ENCODE peak calls at places on chromosomes 11 and 22, in ten cellular contexts. One of them, this sample, is unnamed.

GRCh38 chr11:15268598-15268997 is 153.9 kb downstream of the INSC start:
- DNase-seq in RCC 7860: no peak
- DNase-seq in cardiac muscle cell: no peak
- DNase-seq in AG04449: no peak
- DNase-seq in mesothelial cell of epicardium: no peak
- DNase-seq in activated CD4-positive, alpha-beta T cell treated with anti-CD3 and anti-CD28 coated beads for 48 hours: no peak
- DNase-seq in head of caudate nucleus: no peak
- DNase-seq in activated CD8-positive, alpha-beta memory T cell treated with anti-CD3 and anti-CD28 coated beads, Interleukin-2, amount 50 U/mL, for 48 hours: no peak
- DNase-seq in cerebellum: no peak
- DNase-seq in stimulated activated CD4-positive, alpha-beta T cell treated with anti-CD3 and anti-CD28 coated beads, Interleukin-1b, Interleukin-23, amount 100 ng/mL, for 1 hour: no peak
- DNase-seq in this sample: no peak

GRCh38 chr22:37425800-37426531 is 1.3 kb downstream of the ELFN2 start:
- DNase-seq in AG04449: no peak
- DNase-seq in activated CD8-positive, alpha-beta memory T cell treated with anti-CD3 and anti-CD28 coated beads, Interleukin-2, amount 50 U/mL, for 48 hours: no peak
- DNase-seq in mesothelial cell of epicardium: no peak
- DNase-seq in RCC 7860: peak; percentile 13
- DNase-seq in stimulated activated CD4-positive, alpha-beta T cell treated with anti-CD3 and anti-CD28 coated beads, Interleukin-1b, Interleukin-23, amount 100 ng/mL, for 1 hour: no peak
- DNase-seq in cardiac muscle cell: no peak
- DNase-seq in activated CD4-positive, alpha-beta T cell treated with anti-CD3 and anti-CD28 coated beads for 48 hours: no peak
- DNase-seq in cerebellum: no peak
- DNase-seq in head of caudate nucleus: no peak
- DNase-seq in this sample: no peak

GRCh38 chr22:30210235-30210831 is 36.2 kb downstream of the LIF start:
- DNase-seq in stimulated activated CD4-positive, alpha-beta T cell treated with anti-CD3 and anti-CD28 coated beads, Interleukin-1b, Interleukin-23, amount 100 ng/mL, for 1 hour: no peak
- DNase-seq in head of caudate nucleus: peak; percentile 71
- DNase-seq in cerebellum: no peak
- DNase-seq in RCC 7860: peak; percentile 94
- DNase-seq in activated CD8-positive, alpha-beta memory T cell treated with anti-CD3 and anti-CD28 coated beads, Interleukin-2, amount 50 U/mL, for 48 hours: no peak
- DNase-seq in mesothelial cell of epicardium: no peak
- DNase-seq in cardiac muscle cell: peak; percentile 84
- DNase-seq in AG04449: no peak
- DNase-seq in activated CD4-positive, alpha-beta T cell treated with anti-CD3 and anti-CD28 coated beads for 48 hours: no peak
- DNase-seq in this sample: peak; percentile 77

GRCh38 chr11:128405693-128406364 is 181.5 kb downstream of the ETS1 start:
- DNase-seq in stimulated activated CD4-positive, alpha-beta T cell treated with anti-CD3 and anti-CD28 coated beads, Interleukin-1b, Interleukin-23, amount 100 ng/mL, for 1 hour: no peak
- DNase-seq in AG04449: no peak
- DNase-seq in activated CD8-positive, alpha-beta memory T cell treated with anti-CD3 and anti-CD28 coated beads, Interleukin-2, amount 50 U/mL, for 48 hours: no peak
- DNase-seq in RCC 7860: no peak
- DNase-seq in head of caudate nucleus: no peak
- DNase-seq in activated CD4-positive, alpha-beta T cell treated with anti-CD3 and anti-CD28 coated beads for 48 hours: no peak
- DNase-seq in cardiac muscle cell: peak; percentile 42
- DNase-seq in cerebellum: no peak
- DNase-seq in mesothelial cell of epicardium: no peak
- DNase-seq in this sample: no peak

GRCh38 chr11:76629853-76630599 is 40.5 kb downstream of the LRRC32 start:
- DNase-seq in cerebellum: no peak
- DNase-seq in activated CD4-positive, alpha-beta T cell treated with anti-CD3 and anti-CD28 coated beads for 48 hours: peak; percentile 22
- DNase-seq in cardiac muscle cell: peak; percentile 84
- DNase-seq in head of caudate nucleus: no peak
- DNase-seq in AG04449: no peak
- DNase-seq in RCC 7860: no peak
- DNase-seq in activated CD8-positive, alpha-beta memory T cell treated with anti-CD3 and anti-CD28 coated beads, Interleukin-2, amount 50 U/mL, for 48 hours: no peak
- DNase-seq in stimulated activated CD4-positive, alpha-beta T cell treated with anti-CD3 and anti-CD28 coated beads, Interleukin-1b, Interleukin-23, amount 100 ng/mL, for 1 hour: no peak
- DNase-seq in mesothelial cell of epicardium: no peak
- DNase-seq in this sample: peak; percentile 81

GRCh38 chr22:48695251-48695650 is 1132.4 kb downstream of the BRD1 start:
- DNase-seq in mesothelial cell of epicardium: no peak
- DNase-seq in cardiac muscle cell: no peak
- DNase-seq in stimulated activated CD4-positive, alpha-beta T cell treated with anti-CD3 and anti-CD28 coated beads, Interleukin-1b, Interleukin-23, amount 100 ng/mL, for 1 hour: no peak
- DNase-seq in activated CD8-positive, alpha-beta memory T cell treated with anti-CD3 and anti-CD28 coated beads, Interleukin-2, amount 50 U/mL, for 48 hours: no peak
- DNase-seq in activated CD4-positive, alpha-beta T cell treated with anti-CD3 and anti-CD28 coated beads for 48 hours: no peak
- DNase-seq in head of caudate nucleus: no peak
- DNase-seq in RCC 7860: no peak
- DNase-seq in AG04449: peak; percentile 29
- DNase-seq in cerebellum: no peak
- DNase-seq in this sample: no peak

GRCh38 chr11:6667733-6668374 is 12.2 kb upstream of the DCHS1 start:
- DNase-seq in activated CD8-positive, alpha-beta memory T cell treated with anti-CD3 and anti-CD28 coated beads, Interleukin-2, amount 50 U/mL, for 48 hours: no peak
- DNase-seq in activated CD4-positive, alpha-beta T cell treated with anti-CD3 and anti-CD28 coated beads for 48 hours: no peak
- DNase-seq in RCC 7860: no peak
- DNase-seq in cardiac muscle cell: peak; percentile 64
- DNase-seq in cerebellum: no peak
- DNase-seq in stimulated activated CD4-positive, alpha-beta T cell treated with anti-CD3 and anti-CD28 coated beads, Interleukin-1b, Interleukin-23, amount 100 ng/mL, for 1 hour: no peak
- DNase-seq in mesothelial cell of epicardium: no peak
- DNase-seq in head of caudate nucleus: no peak
- DNase-seq in AG04449: no peak
- DNase-seq in this sample: no peak

GRCh38 chr11:110527146-110527545 is 97.4 kb downstream of the FDX1 start:
- DNase-seq in activated CD8-positive, alpha-beta memory T cell treated with anti-CD3 and anti-CD28 coated beads, Interleukin-2, amount 50 U/mL, for 48 hours: no peak
- DNase-seq in activated CD4-positive, alpha-beta T cell treated with anti-CD3 and anti-CD28 coated beads for 48 hours: no peak
- DNase-seq in cardiac muscle cell: peak; percentile 25
- DNase-seq in head of caudate nucleus: no peak
- DNase-seq in RCC 7860: no peak
- DNase-seq in cerebellum: no peak
- DNase-seq in mesothelial cell of epicardium: no peak
- DNase-seq in AG04449: no peak
- DNase-seq in stimulated activated CD4-positive, alpha-beta T cell treated with anti-CD3 and anti-CD28 coated beads, Interleukin-1b, Interleukin-23, amount 100 ng/mL, for 1 hour: no peak
- DNase-seq in this sample: no peak

GRCh38 chr22:31344369-31345330 is 1.5 kb downstream of the PATZ1 start:
- DNase-seq in cardiac muscle cell: peak; percentile 59
- DNase-seq in cerebellum: no peak
- DNase-seq in activated CD4-positive, alpha-beta T cell treated with anti-CD3 and anti-CD28 coated beads for 48 hours: peak; percentile 40
- DNase-seq in AG04449: no peak
- DNase-seq in mesothelial cell of epicardium: no peak
- DNase-seq in stimulated activated CD4-positive, alpha-beta T cell treated with anti-CD3 and anti-CD28 coated beads, Interleukin-1b, Interleukin-23, amount 100 ng/mL, for 1 hour: no peak
- DNase-seq in activated CD8-positive, alpha-beta memory T cell treated with anti-CD3 and anti-CD28 coated beads, Interleukin-2, amount 50 U/mL, for 48 hours: peak; percentile 74
- DNase-seq in head of caudate nucleus: no peak
- DNase-seq in RCC 7860: no peak
- DNase-seq in this sample: no peak

GRCh38 chr11:92969634-92970347 is at the start of gene MTNR1B:
- DNase-seq in mesothelial cell of epicardium: no peak
- DNase-seq in cerebellum: no peak
- DNase-seq in cardiac muscle cell: no peak
- DNase-seq in stimulated activated CD4-positive, alpha-beta T cell treated with anti-CD3 and anti-CD28 coated beads, Interleukin-1b, Interleukin-23, amount 100 ng/mL, for 1 hour: no peak
- DNase-seq in RCC 7860: no peak
- DNase-seq in AG04449: no peak
- DNase-seq in activated CD8-positive, alpha-beta memory T cell treated with anti-CD3 and anti-CD28 coated beads, Interleukin-2, amount 50 U/mL, for 48 hours: no peak
- DNase-seq in activated CD4-positive, alpha-beta T cell treated with anti-CD3 and anti-CD28 coated beads for 48 hours: no peak
- DNase-seq in head of caudate nucleus: no peak
- DNase-seq in this sample: no peak

GRCh38 chr11:27312110-27312509 is 50.9 kb downstream of the CCDC34 start:
- DNase-seq in cerebellum: no peak
- DNase-seq in activated CD4-positive, alpha-beta T cell treated with anti-CD3 and anti-CD28 coated beads for 48 hours: no peak
- DNase-seq in stimulated activated CD4-positive, alpha-beta T cell treated with anti-CD3 and anti-CD28 coated beads, Interleukin-1b, Interleukin-23, amount 100 ng/mL, for 1 hour: no peak
- DNase-seq in activated CD8-positive, alpha-beta memory T cell treated with anti-CD3 and anti-CD28 coated beads, Interleukin-2, amount 50 U/mL, for 48 hours: no peak
- DNase-seq in AG04449: no peak
- DNase-seq in cardiac muscle cell: no peak
- DNase-seq in head of caudate nucleus: no peak
- DNase-seq in RCC 7860: no peak
- DNase-seq in mesothelial cell of epicardium: no peak
- DNase-seq in this sample: no peak

GRCh38 chr22:17829691-17830040 is 55.4 kb upstream of the BID start:
- DNase-seq in cerebellum: no peak
- DNase-seq in head of caudate nucleus: no peak
- DNase-seq in mesothelial cell of epicardium: no peak
- DNase-seq in AG04449: no peak
- DNase-seq in stimulated activated CD4-positive, alpha-beta T cell treated with anti-CD3 and anti-CD28 coated beads, Interleukin-1b, Interleukin-23, amount 100 ng/mL, for 1 hour: no peak
- DNase-seq in cardiac muscle cell: no peak
- DNase-seq in RCC 7860: peak; percentile 6
- DNase-seq in activated CD8-positive, alpha-beta memory T cell treated with anti-CD3 and anti-CD28 coated beads, Interleukin-2, amount 50 U/mL, for 48 hours: no peak
- DNase-seq in activated CD4-positive, alpha-beta T cell treated with anti-CD3 and anti-CD28 coated beads for 48 hours: no peak
- DNase-seq in this sample: no peak

GRCh38 chr22:27820896-27821866 is 19.6 kb upstream of the MN1 start:
- DNase-seq in AG04449: no peak
- DNase-seq in activated CD8-positive, alpha-beta memory T cell treated with anti-CD3 and anti-CD28 coated beads, Interleukin-2, amount 50 U/mL, for 48 hours: no peak
- DNase-seq in mesothelial cell of epicardium: no peak
- DNase-seq in RCC 7860: no peak
- DNase-seq in head of caudate nucleus: peak; percentile 33
- DNase-seq in cardiac muscle cell: no peak
- DNase-seq in stimulated activated CD4-positive, alpha-beta T cell treated with anti-CD3 and anti-CD28 coated beads, Interleukin-1b, Interleukin-23, amount 100 ng/mL, for 1 hour: no peak
- DNase-seq in activated CD4-positive, alpha-beta T cell treated with anti-CD3 and anti-CD28 coated beads for 48 hours: no peak
- DNase-seq in cerebellum: no peak
- DNase-seq in this sample: no peak

GRCh38 chr11:12087075-12087775 is 23.2 kb upstream of the MICAL2 start:
- DNase-seq in activated CD4-positive, alpha-beta T cell treated with anti-CD3 and anti-CD28 coated beads for 48 hours: peak; percentile 53
- DNase-seq in cardiac muscle cell: peak; percentile 51
- DNase-seq in RCC 7860: peak; percentile 84
- DNase-seq in mesothelial cell of epicardium: no peak
- DNase-seq in head of caudate nucleus: no peak
- DNase-seq in AG04449: no peak
- DNase-seq in activated CD8-positive, alpha-beta memory T cell treated with anti-CD3 and anti-CD28 coated beads, Interleukin-2, amount 50 U/mL, for 48 hours: peak; percentile 70
- DNase-seq in cerebellum: no peak
- DNase-seq in stimulated activated CD4-positive, alpha-beta T cell treated with anti-CD3 and anti-CD28 coated beads, Interleukin-1b, Interleukin-23, amount 100 ng/mL, for 1 hour: no peak
- DNase-seq in this sample: no peak

GRCh38 chr11:128509990-128510389 is 77.4 kb downstream of the ETS1 start:
- DNase-seq in RCC 7860: no peak
- DNase-seq in cardiac muscle cell: peak; percentile 40
- DNase-seq in AG04449: no peak
- DNase-seq in stimulated activated CD4-positive, alpha-beta T cell treated with anti-CD3 and anti-CD28 coated beads, Interleukin-1b, Interleukin-23, amount 100 ng/mL, for 1 hour: no peak
- DNase-seq in cerebellum: no peak
- DNase-seq in activated CD8-positive, alpha-beta memory T cell treated with anti-CD3 and anti-CD28 coated beads, Interleukin-2, amount 50 U/mL, for 48 hours: no peak
- DNase-seq in head of caudate nucleus: no peak
- DNase-seq in activated CD4-positive, alpha-beta T cell treated with anti-CD3 and anti-CD28 coated beads for 48 hours: no peak
- DNase-seq in mesothelial cell of epicardium: no peak
- DNase-seq in this sample: no peak

GRCh38 chr11:60310407-60310998 is 16.6 kb upstream of the MS4A6E start:
- DNase-seq in cerebellum: no peak
- DNase-seq in activated CD4-positive, alpha-beta T cell treated with anti-CD3 and anti-CD28 coated beads for 48 hours: no peak
- DNase-seq in cardiac muscle cell: no peak
- DNase-seq in activated CD8-positive, alpha-beta memory T cell treated with anti-CD3 and anti-CD28 coated beads, Interleukin-2, amount 50 U/mL, for 48 hours: no peak
- DNase-seq in AG04449: no peak
- DNase-seq in RCC 7860: no peak
- DNase-seq in stimulated activated CD4-positive, alpha-beta T cell treated with anti-CD3 and anti-CD28 coated beads, Interleukin-1b, Interleukin-23, amount 100 ng/mL, for 1 hour: no peak
- DNase-seq in mesothelial cell of epicardium: no peak
- DNase-seq in head of caudate nucleus: peak; percentile 32
- DNase-seq in this sample: no peak

GRCh38 chr11:134037093-134037908 is 31.6 kb upstream of the JAM3 start:
- DNase-seq in mesothelial cell of epicardium: peak; percentile 66
- DNase-seq in activated CD4-positive, alpha-beta T cell treated with anti-CD3 and anti-CD28 coated beads for 48 hours: peak; percentile 64
- DNase-seq in AG04449: no peak
- DNase-seq in cerebellum: peak; percentile 71
- DNase-seq in cardiac muscle cell: peak; percentile 83
- DNase-seq in RCC 7860: no peak
- DNase-seq in activated CD8-positive, alpha-beta memory T cell treated with anti-CD3 and anti-CD28 coated beads, Interleukin-2, amount 50 U/mL, for 48 hours: peak; percentile 76
- DNase-seq in head of caudate nucleus: peak; percentile 57
- DNase-seq in stimulated activated CD4-positive, alpha-beta T cell treated with anti-CD3 and anti-CD28 coated beads, Interleukin-1b, Interleukin-23, amount 100 ng/mL, for 1 hour: no peak
- DNase-seq in this sample: peak; percentile 85

GRCh38 chr11:111748035-111748804 is 18.0 kb downstream of the PPP2R1B start:
- DNase-seq in head of caudate nucleus: no peak
- DNase-seq in activated CD8-positive, alpha-beta memory T cell treated with anti-CD3 and anti-CD28 coated beads, Interleukin-2, amount 50 U/mL, for 48 hours: no peak
- DNase-seq in AG04449: no peak
- DNase-seq in RCC 7860: no peak
- DNase-seq in cardiac muscle cell: no peak
- DNase-seq in cerebellum: no peak
- DNase-seq in stimulated activated CD4-positive, alpha-beta T cell treated with anti-CD3 and anti-CD28 coated beads, Interleukin-1b, Interleukin-23, amount 100 ng/mL, for 1 hour: no peak
- DNase-seq in mesothelial cell of epicardium: no peak
- DNase-seq in activated CD4-positive, alpha-beta T cell treated with anti-CD3 and anti-CD28 coated beads for 48 hours: no peak
- DNase-seq in this sample: no peak

GRCh38 chr11:134411887-134412507 is at the start of gene B3GAT1:
- DNase-seq in cerebellum: peak; percentile 28
- DNase-seq in mesothelial cell of epicardium: no peak
- DNase-seq in AG04449: no peak
- DNase-seq in stimulated activated CD4-positive, alpha-beta T cell treated with anti-CD3 and anti-CD28 coated beads, Interleukin-1b, Interleukin-23, amount 100 ng/mL, for 1 hour: no peak
- DNase-seq in activated CD8-positive, alpha-beta memory T cell treated with anti-CD3 and anti-CD28 coated beads, Interleukin-2, amount 50 U/mL, for 48 hours: no peak
- DNase-seq in activated CD4-positive, alpha-beta T cell treated with anti-CD3 and anti-CD28 coated beads for 48 hours: no peak
- DNase-seq in head of caudate nucleus: no peak
- DNase-seq in cardiac muscle cell: no peak
- DNase-seq in RCC 7860: no peak
- DNase-seq in this sample: no peak

GRCh38 chr11:34075178-34075820 is 23.8 kb downstream of the CAPRIN1 start:
- DNase-seq in mesothelial cell of epicardium: no peak
- DNase-seq in RCC 7860: peak; percentile 7
- DNase-seq in AG04449: no peak
- DNase-seq in head of caudate nucleus: no peak
- DNase-seq in stimulated activated CD4-positive, alpha-beta T cell treated with anti-CD3 and anti-CD28 coated beads, Interleukin-1b, Interleukin-23, amount 100 ng/mL, for 1 hour: no peak
- DNase-seq in activated CD4-positive, alpha-beta T cell treated with anti-CD3 and anti-CD28 coated beads for 48 hours: no peak
- DNase-seq in cardiac muscle cell: peak; percentile 72
- DNase-seq in activated CD8-positive, alpha-beta memory T cell treated with anti-CD3 and anti-CD28 coated beads, Interleukin-2, amount 50 U/mL, for 48 hours: no peak
- DNase-seq in cerebellum: no peak
- DNase-seq in this sample: no peak

GRCh38 chr11:82756765-82757650 is 23.3 kb upstream of the FAM181B start:
- DNase-seq in AG04449: no peak
- DNase-seq in RCC 7860: no peak
- DNase-seq in head of caudate nucleus: peak; percentile 51
- DNase-seq in mesothelial cell of epicardium: no peak
- DNase-seq in stimulated activated CD4-positive, alpha-beta T cell treated with anti-CD3 and anti-CD28 coated beads, Interleukin-1b, Interleukin-23, amount 100 ng/mL, for 1 hour: no peak
- DNase-seq in cardiac muscle cell: no peak
- DNase-seq in activated CD4-positive, alpha-beta T cell treated with anti-CD3 and anti-CD28 coated beads for 48 hours: no peak
- DNase-seq in activated CD8-positive, alpha-beta memory T cell treated with anti-CD3 and anti-CD28 coated beads, Interleukin-2, amount 50 U/mL, for 48 hours: no peak
- DNase-seq in cerebellum: peak; percentile 8
- DNase-seq in this sample: no peak

GRCh38 chr11:105582497-105582896 is 27.4 kb upstream of the GRIA4 start:
- DNase-seq in mesothelial cell of epicardium: no peak
- DNase-seq in cerebellum: no peak
- DNase-seq in activated CD8-positive, alpha-beta memory T cell treated with anti-CD3 and anti-CD28 coated beads, Interleukin-2, amount 50 U/mL, for 48 hours: no peak
- DNase-seq in cardiac muscle cell: no peak
- DNase-seq in head of caudate nucleus: no peak
- DNase-seq in AG04449: no peak
- DNase-seq in activated CD4-positive, alpha-beta T cell treated with anti-CD3 and anti-CD28 coated beads for 48 hours: no peak
- DNase-seq in stimulated activated CD4-positive, alpha-beta T cell treated with anti-CD3 and anti-CD28 coated beads, Interleukin-1b, Interleukin-23, amount 100 ng/mL, for 1 hour: no peak
- DNase-seq in RCC 7860: no peak
- DNase-seq in this sample: no peak

GRCh38 chr22:29382575-29383328 is 5.6 kb downstream of the AP1B1 start:
- DNase-seq in AG04449: no peak
- DNase-seq in cerebellum: no peak
- DNase-seq in mesothelial cell of epicardium: no peak
- DNase-seq in cardiac muscle cell: no peak
- DNase-seq in stimulated activated CD4-positive, alpha-beta T cell treated with anti-CD3 and anti-CD28 coated beads, Interleukin-1b, Interleukin-23, amount 100 ng/mL, for 1 hour: no peak
- DNase-seq in activated CD4-positive, alpha-beta T cell treated with anti-CD3 and anti-CD28 coated beads for 48 hours: no peak
- DNase-seq in RCC 7860: no peak
- DNase-seq in head of caudate nucleus: peak; percentile 24
- DNase-seq in activated CD8-positive, alpha-beta memory T cell treated with anti-CD3 and anti-CD28 coated beads, Interleukin-2, amount 50 U/mL, for 48 hours: no peak
- DNase-seq in this sample: peak; percentile 24

GRCh38 chr11:7637447-7638157 is 35.7 kb downstream of the CYB5R2 start:
- DNase-seq in AG04449: peak; percentile 7
- DNase-seq in cardiac muscle cell: peak; percentile 95
- DNase-seq in cerebellum: no peak
- DNase-seq in RCC 7860: no peak
- DNase-seq in head of caudate nucleus: no peak
- DNase-seq in mesothelial cell of epicardium: no peak
- DNase-seq in stimulated activated CD4-positive, alpha-beta T cell treated with anti-CD3 and anti-CD28 coated beads, Interleukin-1b, Interleukin-23, amount 100 ng/mL, for 1 hour: no peak
- DNase-seq in activated CD4-positive, alpha-beta T cell treated with anti-CD3 and anti-CD28 coated beads for 48 hours: no peak
- DNase-seq in activated CD8-positive, alpha-beta memory T cell treated with anti-CD3 and anti-CD28 coated beads, Interleukin-2, amount 50 U/mL, for 48 hours: peak; percentile 28
- DNase-seq in this sample: no peak

GRCh38 chr22:29251981-29252978 is 15.5 kb downstream of the RHBDD3 start:
- DNase-seq in cerebellum: peak; percentile 83
- DNase-seq in head of caudate nucleus: peak; percentile 12
- DNase-seq in AG04449: no peak
- DNase-seq in mesothelial cell of epicardium: no peak
- DNase-seq in activated CD8-positive, alpha-beta memory T cell treated with anti-CD3 and anti-CD28 coated beads, Interleukin-2, amount 50 U/mL, for 48 hours: no peak
- DNase-seq in RCC 7860: no peak
- DNase-seq in stimulated activated CD4-positive, alpha-beta T cell treated with anti-CD3 and anti-CD28 coated beads, Interleukin-1b, Interleukin-23, amount 100 ng/mL, for 1 hour: no peak
- DNase-seq in cardiac muscle cell: no peak
- DNase-seq in activated CD4-positive, alpha-beta T cell treated with anti-CD3 and anti-CD28 coated beads for 48 hours: no peak
- DNase-seq in this sample: peak; percentile 40

GRCh38 chr11:45766469-45766868 is 38.5 kb upstream of the SLC35C1 start:
- DNase-seq in cardiac muscle cell: no peak
- DNase-seq in AG04449: no peak
- DNase-seq in RCC 7860: no peak
- DNase-seq in activated CD4-positive, alpha-beta T cell treated with anti-CD3 and anti-CD28 coated beads for 48 hours: no peak
- DNase-seq in head of caudate nucleus: no peak
- DNase-seq in cerebellum: no peak
- DNase-seq in mesothelial cell of epicardium: no peak
- DNase-seq in activated CD8-positive, alpha-beta memory T cell treated with anti-CD3 and anti-CD28 coated beads, Interleukin-2, amount 50 U/mL, for 48 hours: no peak
- DNase-seq in stimulated activated CD4-positive, alpha-beta T cell treated with anti-CD3 and anti-CD28 coated beads, Interleukin-1b, Interleukin-23, amount 100 ng/mL, for 1 hour: no peak
- DNase-seq in this sample: no peak

GRCh38 chr11:69636870-69637600 is 3.9 kb upstream of the CCND1 start:
- DNase-seq in activated CD8-positive, alpha-beta memory T cell treated with anti-CD3 and anti-CD28 coated beads, Interleukin-2, amount 50 U/mL, for 48 hours: no peak
- DNase-seq in RCC 7860: no peak
- DNase-seq in activated CD4-positive, alpha-beta T cell treated with anti-CD3 and anti-CD28 coated beads for 48 hours: no peak
- DNase-seq in stimulated activated CD4-positive, alpha-beta T cell treated with anti-CD3 and anti-CD28 coated beads, Interleukin-1b, Interleukin-23, amount 100 ng/mL, for 1 hour: no peak
- DNase-seq in head of caudate nucleus: no peak
- DNase-seq in cardiac muscle cell: no peak
- DNase-seq in cerebellum: no peak
- DNase-seq in mesothelial cell of epicardium: no peak
- DNase-seq in AG04449: no peak
- DNase-seq in this sample: no peak

GRCh38 chr11:118098996-118099837 is 12.5 kb upstream of the SMIM35 start:
- DNase-seq in cardiac muscle cell: no peak
- DNase-seq in mesothelial cell of epicardium: no peak
- DNase-seq in activated CD4-positive, alpha-beta T cell treated with anti-CD3 and anti-CD28 coated beads for 48 hours: no peak
- DNase-seq in AG04449: no peak
- DNase-seq in activated CD8-positive, alpha-beta memory T cell treated with anti-CD3 and anti-CD28 coated beads, Interleukin-2, amount 50 U/mL, for 48 hours: no peak
- DNase-seq in cerebellum: no peak
- DNase-seq in RCC 7860: no peak
- DNase-seq in head of caudate nucleus: peak; percentile 76
- DNase-seq in stimulated activated CD4-positive, alpha-beta T cell treated with anti-CD3 and anti-CD28 coated beads, Interleukin-1b, Interleukin-23, amount 100 ng/mL, for 1 hour: no peak
- DNase-seq in this sample: no peak